ENCODE peak calls at places on chromosomes 16 and 17, in five cellular contexts. K, O, F, T and X are unnamed samples.

GRCh38 chr17:17506181-17506741 is 10.1 kb upstream of the RASD1 start:
- DNase-seq in K (no peak), O (peak; percentile 55), F (no peak), T (no peak), X (no peak)

GRCh38 chr17:44623070-44623725 is 33.1 kb upstream of the MEIOC start:
- DNase-seq in K (no peak), O (no peak), F (no peak), T (no peak), X (no peak)

GRCh38 chr17:19368119-19368660 is 5.7 kb upstream of the B9D1 start:
- DNase-seq in K (no peak), O (no peak), F (peak; percentile 5), T (no peak), X (no peak)

GRCh38 chr17:75228847-75229246 is 23.4 kb downstream of the NUP85 start:
- DNase-seq in K (no peak), O (no peak), F (no peak), T (peak; percentile 61), X (no peak)

GRCh38 chr16:67936876-67937605 is 391 bp upstream of the PSMB10 start:
- DNase-seq in K (peak; percentile 93), O (no peak), F (peak; percentile 94), T (peak; percentile 93), X (peak; percentile 93)

GRCh38 chr17:66777689-66778225 is 57.2 kb upstream of the CACNG5 start:
- DNase-seq in K (no peak), O (no peak), F (no peak), T (no peak), X (no peak)

GRCh38 chr16:47939690-47940089 is 216.1 kb downstream of the ABCC12 start:
- DNase-seq in K (no peak), O (no peak), F (no peak), T (no peak), X (no peak)

GRCh38 chr16:73301984-73302383 is 254.1 kb upstream of the ZFHX3 start:
- DNase-seq in K (no peak), O (no peak), F (no peak), T (no peak), X (no peak)

GRCh38 chr16:48948911-48949310 is 332.7 kb downstream of the CBLN1 start:
- DNase-seq in K (no peak), O (no peak), F (no peak), T (no peak), X (no peak)

GRCh38 chr16:78437352-78437968 is 338.0 kb downstream of the WWOX start:
- DNase-seq in K (peak; percentile 38), O (no peak), F (peak; percentile 59), T (peak; percentile 45), X (peak; percentile 17)

GRCh38 chr17:53313746-53314145 is 509.0 kb upstream of the KIF2B start:
- DNase-seq in K (no peak), O (no peak), F (no peak), T (no peak), X (no peak)

GRCh38 chr17:77857613-77858012 is 100.9 kb upstream of the TNRC6C start:
- DNase-seq in K (no peak), O (no peak), F (no peak), T (no peak), X (no peak)

GRCh38 chr16:67563708-67564468 is 1.6 kb downstream of the CTCF start:
- DNase-seq in K (peak; percentile 68), O (no peak), F (peak; percentile 73), T (peak; percentile 82), X (peak; percentile 59)

GRCh38 chr16:8892101-8892575 is 10.0 kb downstream of the LITAFD start:
- DNase-seq in K (no peak), O (peak; percentile 40), F (peak; percentile 64), T (no peak), X (peak; percentile 79)

GRCh38 chr17:77396610-77397009 is 255.8 kb downstream of the SEC14L1 start:
- DNase-seq in K (no peak), O (no peak), F (no peak), T (no peak), X (no peak)

GRCh38 chr17:78735832-78736525 is 46.1 kb downstream of the CYTH1 start:
- DNase-seq in K (peak; percentile 73), O (no peak), F (peak; percentile 73), T (no peak), X (peak; percentile 47)

GRCh38 chr16:4086153-4086552 is 30.1 kb downstream of the ADCY9 start:
- DNase-seq in K (no peak), O (no peak), F (no peak), T (no peak), X (no peak)

GRCh38 chr16:49600976-49601375 is 227.4 kb downstream of the C16orf78 start:
- DNase-seq in K (no peak), O (no peak), F (no peak), T (no peak), X (no peak)

GRCh38 chr17:788551-788950 is 6.4 kb downstream of the MRM3 start:
- DNase-seq in K (no peak), O (no peak), F (no peak), T (no peak), X (no peak)

GRCh38 chr17:41724476-41725030 is 9.9 kb downstream of the HAP1 start:
- DNase-seq in K (no peak), O (no peak), F (no peak), T (no peak), X (no peak)

GRCh38 chr17:70365098-70365583 is 195.8 kb downstream of the KCNJ2 start:
- DNase-seq in K (no peak), O (no peak), F (no peak), T (peak; percentile 3), X (peak; percentile 27)

GRCh38 chr16:29989111-29989858 is 6.1 kb downstream of the HIRIP3 start:
- DNase-seq in K (no peak), O (peak; percentile 48), F (no peak), T (no peak), X (no peak)

GRCh38 chr17:9383828-9384227 is 191.8 kb downstream of the STX8 start:
- DNase-seq in K (no peak), O (no peak), F (no peak), T (peak; percentile 48), X (no peak)

GRCh38 chr17:9386401-9386800 is 189.2 kb downstream of the STX8 start:
- DNase-seq in K (no peak), O (no peak), F (no peak), T (no peak), X (no peak)

DNA sequence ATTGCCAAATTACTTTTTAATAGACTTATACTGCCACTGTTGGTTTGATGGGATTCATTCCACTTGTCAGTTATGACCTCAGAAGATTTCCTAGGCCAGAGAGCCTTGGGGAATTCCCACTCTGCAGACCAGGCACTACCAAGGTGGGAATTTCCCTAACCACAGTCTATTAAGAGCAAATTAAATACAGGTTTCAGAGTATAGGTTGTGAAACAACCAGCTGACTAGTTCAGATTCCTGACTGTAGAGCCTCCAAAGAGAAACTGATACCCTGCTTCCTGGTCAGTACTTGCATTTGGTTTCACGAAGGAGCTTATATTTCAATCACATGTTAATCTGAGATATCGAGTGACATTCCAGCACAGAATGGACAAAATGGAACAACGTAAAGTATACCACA is 186.5 kb downstream of the STX8 start:
- DNase-seq in K (no peak), O (no peak), F (no peak), T (no peak), X (peak; percentile 81)
- TF ChIP-seq CTCF in K (no peak), O (no peak), F (no peak), T (no peak), X (no peak)

GRCh38 chr16:79770244-79771064 is 169.9 kb upstream of the MAF start:
- DNase-seq in K (peak; percentile 72), O (peak; percentile 92), F (peak; percentile 94), T (peak; percentile 31), X (peak; percentile 87)

GRCh38 chr16:79764415-79765149 is 164.0 kb upstream of the MAF start:
- DNase-seq in K (no peak), O (no peak), F (no peak), T (no peak), X (no peak)

GRCh38 chr16:79769320-79770243 is 169.0 kb upstream of the MAF start:
- DNase-seq in K (no peak), O (no peak), F (no peak), T (no peak), X (no peak)

GRCh38 chr16:79768594-79768993 is 168.1 kb upstream of the MAF start:
- DNase-seq in K (no peak), O (peak; percentile 42), F (peak; percentile 52), T (no peak), X (no peak)

GRCh38 chr16:79767597-79768280 is 167.2 kb upstream of the MAF start:
- DNase-seq in K (no peak), O (peak; percentile 59), F (peak; percentile 67), T (no peak), X (peak; percentile 11)
- H3K4me3 ChIP-seq in K (no peak overlapping the region), O (no peak overlapping the region), F (peak overlapping the region; percentile 36), T (no peak overlapping the region), X (peak overlapping the region; percentile 17)

DNA sequence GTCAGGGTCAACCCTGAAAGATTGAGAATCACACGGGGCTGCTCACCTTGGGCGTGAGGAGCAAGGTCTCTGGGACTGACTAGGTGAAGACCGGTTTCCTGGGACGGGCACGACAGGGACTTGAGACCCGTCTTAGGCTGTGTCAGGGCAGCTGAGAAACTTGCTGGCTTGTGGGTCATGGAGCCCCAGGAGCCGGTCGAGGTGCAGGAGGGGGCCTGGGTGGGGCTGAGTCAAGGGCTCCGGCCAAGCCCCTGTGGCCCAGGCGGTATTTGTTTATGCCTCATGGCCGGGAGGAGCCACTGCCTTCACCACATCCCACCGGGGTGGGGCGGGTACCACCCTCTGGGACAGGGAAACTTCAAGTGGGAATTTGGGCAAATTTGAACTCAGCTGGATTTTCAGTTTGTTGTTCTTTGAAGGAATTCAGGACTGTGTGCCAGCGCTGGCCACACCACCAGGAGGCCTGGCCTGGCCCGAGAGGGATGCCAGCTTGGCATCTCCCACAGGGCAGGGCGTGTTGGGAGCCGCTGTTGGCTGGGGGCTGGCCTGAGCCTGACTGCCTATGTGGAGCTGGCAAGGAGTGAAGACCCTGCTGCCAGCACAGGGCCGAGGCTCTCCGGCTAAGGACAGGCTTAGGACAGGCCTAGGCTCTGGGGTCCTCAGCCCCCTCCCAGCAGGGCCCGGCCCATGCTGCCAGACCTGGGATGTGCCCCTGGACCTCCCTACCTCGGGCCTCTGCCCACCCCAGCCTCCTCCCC is 116.1 kb downstream of the METRNL start:
- DNase-seq in K (no peak), O (no peak), F (peak; percentile 45), T (peak; percentile 14), X (no peak)
- TF ChIP-seq CTCF in K (no peak), O (no peak), F (no peak), T (no peak), X (no peak)

GRCh38 chr17:12719948-12720347 is 54.3 kb downstream of the MYOCD start:
- DNase-seq in K (no peak), O (no peak), F (no peak), T (no peak), X (no peak)
- H3K4me3 ChIP-seq in K (no peak overlapping the region), O (no peak overlapping the region), F (no peak overlapping the region), T (no peak overlapping the region), X (no peak overlapping the region)

DNA sequence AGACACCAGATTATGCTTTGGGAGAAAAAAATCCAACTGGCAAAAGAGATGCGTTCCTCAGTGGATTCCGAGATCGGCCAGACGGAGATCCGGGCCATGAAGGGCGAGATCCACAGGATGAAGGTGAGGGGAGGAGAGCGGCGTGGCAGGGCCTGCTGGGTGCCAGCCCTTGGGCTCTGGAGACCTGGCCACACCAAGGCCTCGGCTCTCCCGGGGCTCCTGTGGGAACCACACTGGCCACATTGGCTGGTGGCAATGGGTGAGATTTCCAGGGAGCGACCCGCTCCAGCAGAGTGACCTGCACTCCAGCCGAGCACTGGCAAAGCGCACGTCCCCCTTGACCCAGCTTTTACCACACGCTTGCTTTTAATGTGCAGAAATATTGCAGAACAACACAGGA is 11.6 kb upstream of the GAA start:
- DNase-seq in K (no peak), O (no peak), F (no peak), T (no peak), X (no peak)
- TF ChIP-seq CTCF in K (no peak), O (no peak), F (no peak), T (no peak), X (no peak)

GRCh38 chr17:49880291-49881053 is 32.6 kb upstream of the TAC4 start:
- DNase-seq in K (peak; percentile 58), O (peak; percentile 81), F (peak; percentile 83), T (peak; percentile 74), X (peak; percentile 73)
- H3K4me3 ChIP-seq in K (no peak overlapping the region), O (no peak overlapping the region), F (no peak overlapping the region), T (no peak overlapping the region), X (no peak overlapping the region)